ENCODE peak calls at places on chromosomes 5 and 9, in eight cellular contexts. Z is M059J, D is neural progenitor cell, W is GM03348, B is activated T-cell treated with anti-CD3 and anti-CD28 coated beads for 1 hour, H is epithelial cell of esophagus, Y is NCI-H748 treated with DMSO at 0.1 percent for 48 hours, V is astrocyte of the cerebellum. M is an unnamed sample.

GRCh38 chr9:110919055-110919445 is 119.2 kb downstream of the LPAR1 start:
- DNase-seq in Z (no peak), D (no peak), W (no peak), B (no peak), H (no peak), Y (no peak), V (no peak), M (no peak)

GRCh38 chr9:79224672-79225433 is 346.9 kb upstream of the TLE4 start:
- DNase-seq in Z (peak), D (no peak), W (peak), B (no peak), H (peak), Y (no peak), V (peak), M (no peak)

GRCh38 chr5:171314728-171315385 is 5.8 kb downstream of the TLX3 start:
- DNase-seq in Z (no peak), D (peak), W (peak), B (no peak), H (no peak), Y (no peak), V (no peak), M (no peak)

GRCh38 chr5:109865636-109866035 is 175.9 kb downstream of the MAN2A1 start:
- DNase-seq in Z (peak), D (no peak), W (peak), B (no peak), H (peak), Y (no peak), V (peak), M (no peak)

GRCh38 chr5:163506726-163507125 is 1.3 kb downstream of the MAT2B start:
- DNase-seq in Z (peak), D (no peak), W (peak), B (no peak), H (peak), Y (no peak), V (peak), M (no peak)

GRCh38 chr5:148474025-148474511 is 90.3 kb downstream of the FBXO38 start:
- DNase-seq in Z (peak), D (no peak), W (no peak), B (no peak), H (no peak), Y (no peak), V (peak), M (no peak)

GRCh38 chr5:62268239-62268638 is 37.8 kb upstream of the KIF2A start:
- DNase-seq in Z (peak), D (no peak), W (no peak), B (no peak), H (peak), Y (no peak), V (no peak), M (no peak)

GRCh38 chr5:144017119-144017518 is 153.3 kb downstream of the YIPF5 start:
- DNase-seq in Z (no peak), D (no peak), W (no peak), B (no peak), H (no peak), Y (no peak), V (no peak), M (no peak)

GRCh38 chr9:14340994-14341393 is 27.1 kb upstream of the NFIB start:
- DNase-seq in Z (no peak), D (no peak), W (no peak), B (no peak), H (no peak), Y (no peak), V (no peak), M (no peak)

GRCh38 chr5:76443399-76443798 is 40.3 kb downstream of the IQGAP2 start:
- DNase-seq in Z (no peak), D (no peak), W (no peak), B (no peak), H (no peak), Y (no peak), V (no peak), M (no peak)

M was measured in hippocampal formation.